ENCODE peak calls at places on chromosomes 6 and 20, in nine cellular contexts. A is activated CD4-positive, alpha-beta memory T cell treated with anti-CD3 and anti-CD28 coated beads, Interleukin-2, amount 10 ng/mL, durations not matched to agents 7 days and 5 days; Q is dorsolateral prefrontal cortex; J is MCF 10A; I is GOT3; V is amniotic epithelial cell; X is activated T-helper 9 cell treated with anti-CD3 and anti-CD28 coated beads, Interleukin-2, amount 50 U/mL, for 16 hours; D is tibial nerve; U is brain pericyte. C is an unnamed sample.

GRCh38 chr20:21522479-21523397 is 8.9 kb upstream of the NKX2-2 start:
- DNase-seq in I (no peak), J (no peak), V (no peak), A (no peak), U (no peak), D (no peak), Q (no peak), X (no peak), C (no peak)

GRCh38 chr6:118506071-118506638 is 41.9 kb upstream of the PLN start:
- DNase-seq in D (no peak), V (no peak), X (no peak), Q (no peak), A (no peak), U (no peak), J (no peak), I (no peak), C (no peak)

GRCh38 chr6:157996201-157996712 is 14.6 kb downstream of the SYNJ2 start:
- DNase-seq in V (no peak), J (no peak), A (no peak), U (no peak), I (no peak), X (no peak), D (no peak), Q (no peak), C (no peak)

GRCh38 chr6:139597781-139598368 is 223.4 kb upstream of the CITED2 start:
- DNase-seq in Q (peak), X (no peak), V (peak), A (no peak), D (peak), J (peak), U (peak), I (peak), C (peak)

GRCh38 chr20:39993737-39994136 is 695.3 kb downstream of the MAFB start:
- DNase-seq in J (no peak), D (no peak), I (no peak), V (no peak), U (no peak), A (no peak), Q (no peak), X (no peak), C (no peak)

GRCh38 chr20:53809728-53810365 is 216.2 kb upstream of the ZNF217 start:
- DNase-seq in I (no peak), D (no peak), J (no peak), X (no peak), A (no peak), Q (no peak), V (no peak), U (no peak), C (no peak)

GRCh38 chr20:47785900-47786762 is 850 bp upstream of the SULF2 start:
- DNase-seq in X (no peak), D (peak), A (peak), J (peak), I (peak), Q (peak), U (peak), V (peak), C (peak)

GRCh38 chr6:34207695-34208443 is 28.8 kb upstream of the HMGA1 start:
- DNase-seq in V (no peak), I (no peak), J (no peak), X (no peak), Q (no peak), A (no peak), D (no peak), U (no peak), C (no peak)

GRCh38 chr6:77561768-77562314 is 91.0 kb upstream of the MEI4 start:
- DNase-seq in J (peak), I (no peak), D (no peak), X (no peak), V (no peak), Q (no peak), A (no peak), U (peak), C (no peak)

GRCh38 chr20:40778894-40779496 is 90.0 kb upstream of the MAFB start:
- DNase-seq in D (no peak), X (no peak), I (no peak), U (no peak), Q (no peak), V (no peak), J (no peak), A (no peak), C (no peak)

GRCh38 chr6:38157905-38158304 is 338.4 kb downstream of the ZFAND3 start:
- DNase-seq in D (no peak), U (no peak), Q (no peak), X (no peak), I (no peak), V (no peak), A (no peak), J (no peak), C (no peak)

GRCh38 chr6:169975701-169976100 is 224.3 kb downstream of the ERMARD start:
- DNase-seq in I (no peak), D (no peak), Q (no peak), U (no peak), J (no peak), X (no peak), V (no peak), A (no peak), C (no peak)

GRCh38 chr6:55304747-55305146 is 22.5 kb upstream of the GFRAL start:
- DNase-seq in U (no peak), A (no peak), J (no peak), V (peak), I (no peak), X (no peak), D (no peak), Q (no peak), C (no peak)

GRCh38 chr20:62356948-62357667 is 10.0 kb downstream of the LAMA5 start:
- DNase-seq in I (no peak), Q (no peak), A (no peak), D (no peak), X (no peak), V (peak), U (peak), J (peak), C (peak)

GRCh38 chr6:15505463-15505918 is 157.3 kb downstream of the DTNBP1 start:
- DNase-seq in V (no peak), A (no peak), D (no peak), X (no peak), I (no peak), U (no peak), Q (peak), J (no peak), C (no peak)

GRCh38 chr20:47857994-47858557 is 72.8 kb upstream of the SULF2 start:
- DNase-seq in U (no peak), D (peak), X (no peak), I (no peak), A (no peak), Q (no peak), J (no peak), V (peak), C (no peak)

GRCh38 chr20:63060057-63060991 is 53.6 kb upstream of the BHLHE23 start:
- DNase-seq in J (peak), D (no peak), A (no peak), X (no peak), V (peak), I (no peak), U (no peak), Q (peak), C (peak)

GRCh38 chr6:73516712-73517489 is 3.9 kb downstream of the EEF1A1 start:
- DNase-seq in J (peak), D (no peak), X (no peak), A (no peak), U (no peak), V (no peak), I (no peak), Q (no peak), C (no peak)

GRCh38 chr6:10269814-10270472 is 144.9 kb downstream of the TFAP2A start:
- DNase-seq in J (peak), D (no peak), V (no peak), I (no peak), X (no peak), Q (no peak), U (no peak), A (no peak), C (no peak)

GRCh38 chr6:107711953-107712522 is 112.1 kb downstream of the SCML4 start:
- DNase-seq in J (no peak), I (no peak), V (no peak), A (no peak), D (no peak), X (no peak), U (no peak), Q (no peak), C (no peak)

GRCh38 chr6:35485402-35485877 is 11.4 kb downstream of the TEAD3 start:
- DNase-seq in I (no peak), J (peak), Q (no peak), D (no peak), X (no peak), A (no peak), U (no peak), V (peak), C (peak)

C was measured in fibroblast of villous mesenchyme.